ENCODE peak calls at places on chromosomes 12 and 14, in six cellular contexts. Z, A, N, Y, F and E are unnamed samples.

GRCh38 chr14:50542941-50543418 is 10.6 kb upstream of the MAP4K5 start:
- DNase-seq in Z (no peak), A (peak; percentile 42), N (peak; percentile 76), Y (no peak), F (peak; percentile 68), E (no peak)

GRCh38 chr14:53011053-53011462 is 60.2 kb upstream of the FERMT2 start:
- DNase-seq in Z (peak; percentile 76), A (no peak), N (no peak), Y (no peak), F (peak; percentile 99), E (peak; percentile 76)

GRCh38 chr12:126107659-126108058 is 1042.4 kb downstream of the AACS start:
- DNase-seq in Z (no peak), A (no peak), N (no peak), Y (no peak), F (no peak), E (no peak)

GRCh38 chr14:66099451-66099850 is 386.7 kb upstream of the CCDC196 start:
- DNase-seq in Z (no peak), A (no peak), N (no peak), Y (no peak), F (no peak), E (no peak)

GRCh38 chr12:6603095-6603567 is 4.0 kb downstream of the CHD4 start:
- DNase-seq in Z (peak; percentile 64), A (peak; percentile 82), N (no peak), Y (no peak), F (peak; percentile 42), E (peak; percentile 80)

GRCh38 chr12:64825143-64826011 is 930 bp downstream of the TBC1D30 start:
- DNase-seq in Z (no peak), A (peak; percentile 77), N (peak; percentile 71), Y (peak; percentile 67), F (no peak), E (no peak)

GRCh38 chr14:90697577-90698206 is 118.5 kb downstream of the TTC7B start:
- DNase-seq in Z (peak; percentile 87), A (peak; percentile 90), N (peak; percentile 60), Y (peak; percentile 87), F (peak; percentile 79), E (peak; percentile 85)

GRCh38 chr12:100184549-100184948 is 16.1 kb upstream of the ACTR6 start:
- DNase-seq in Z (no peak), A (no peak), N (no peak), Y (no peak), F (peak; percentile 47), E (no peak)

GRCh38 chr14:73782623-73783022 is 68.4 kb upstream of the PNMA1 start:
- DNase-seq in Z (no peak), A (no peak), N (no peak), Y (no peak), F (no peak), E (no peak)

GRCh38 chr14:102629700-102630365 is 37.4 kb downstream of the RCOR1 start:
- DNase-seq in Z (no peak), A (peak; percentile 44), N (no peak), Y (no peak), F (peak; percentile 17), E (no peak)

GRCh38 chr12:57454566-57455373 is at the start of gene INHBE:
- DNase-seq in Z (no peak), A (peak; percentile 82), N (peak; percentile 28), Y (no peak), F (peak; percentile 86), E (no peak)

GRCh38 chr12:102652645-102653313 is 172.4 kb upstream of the IGF1 start:
- DNase-seq in Z (no peak), A (no peak), N (no peak), Y (no peak), F (no peak), E (no peak)

GRCh38 chr14:57382283-57382682 is 8.1 kb upstream of the NAA30 start:
- DNase-seq in Z (no peak), A (no peak), N (no peak), Y (no peak), F (peak; percentile 96), E (no peak)

GRCh38 chr14:56262530-56262929 is 144.3 kb downstream of the PELI2 start:
- DNase-seq in Z (no peak), A (no peak), N (no peak), Y (no peak), F (no peak), E (no peak)

GRCh38 chr12:108850854-108851573 is 6.4 kb downstream of the SSH1 start:
- DNase-seq in Z (peak; percentile 74), A (no peak), N (no peak), Y (no peak), F (peak; percentile 89), E (peak; percentile 73)

GRCh38 chr14:68692216-68692615 is 100.7 kb downstream of the ZFP36L1 start:
- DNase-seq in Z (no peak), A (no peak), N (no peak), Y (peak; percentile 26), F (no peak), E (no peak)

GRCh38 chr14:69643430-69644200 is 32.2 kb downstream of the SUSD6 start:
- DNase-seq in Z (no peak), A (peak; percentile 93), N (peak; percentile 96), Y (peak; percentile 80), F (peak; percentile 66), E (no peak)